ENCODE peak calls at places on chromosomes 3 and 15, in six cellular contexts. T is fibroblast of lung, M is osteoblast, A is hepatocyte, N is A549, I is keratinocyte. D is an unnamed sample.

GRCh38 chr3:183375787-183376186 is 52.6 kb downstream of the MCF2L2 start:
- DNase-seq in T (no peak), M (no peak), A (no peak), N (no peak), I (no peak), D (no peak)

GRCh38 chr15:61327019-61327631 is 98.0 kb upstream of the RORA start:
- DNase-seq in T (peak), M (no peak), A (no peak), N (no peak), I (no peak), D (no peak)

GRCh38 chr15:61480863-61481262 is 251.8 kb upstream of the RORA start:
- DNase-seq in T (no peak), M (no peak), A (no peak), N (no peak), I (no peak), D (no peak)

GRCh38 chr15:95761742-95762141 is 568.8 kb upstream of the NR2F2 start:
- DNase-seq in T (no peak), M (no peak), A (no peak), N (no peak), I (no peak), D (no peak)

GRCh38 chr3:30786360-30786759 is 108.1 kb downstream of the GADL1 start:
- DNase-seq in T (no peak), M (no peak), A (no peak), N (no peak), I (no peak), D (no peak)

GRCh38 chr3:82308755-82309154 is 547.3 kb upstream of the GBE1 start:
- DNase-seq in T (no peak), M (no peak), A (no peak), N (no peak), I (no peak), D (no peak)

GRCh38 chr3:182527745-182528144 is 265.6 kb upstream of the ATP11B start:
- DNase-seq in T (no peak), M (no peak), A (no peak), N (peak), I (no peak), D (no peak)

GRCh38 chr15:101193063-101193712 is 58.7 kb downstream of the CHSY1 start:
- DNase-seq in T (no peak), M (no peak), A (no peak), N (no peak), I (no peak), D (no peak)

GRCh38 chr3:149736180-149737100 is 15.8 kb downstream of the COMMD2 start:
- DNase-seq in T (peak), M (no peak), A (no peak), N (peak), I (no peak), D (peak)

GRCh38 chr15:82314769-82315518 is 34.3 kb downstream of the GOLGA6L10 start:
- DNase-seq in T (no peak), M (no peak), A (no peak), N (no peak), I (no peak), D (no peak)

GRCh38 chr15:74430510-74430951 is 3.2 kb downstream of the SEMA7A start:
- DNase-seq in T (no peak), M (no peak), A (no peak), N (no peak), I (no peak), D (no peak)

GRCh38 chr15:74428442-74428787 is 5.3 kb downstream of the SEMA7A start:
- DNase-seq in T (no peak), M (peak), A (no peak), N (no peak), I (no peak), D (no peak)

GRCh38 chr15:74428970-74429783 is 4.6 kb downstream of the SEMA7A start:
- DNase-seq in T (no peak), M (no peak), A (no peak), N (no peak), I (no peak), D (no peak)

GRCh38 chr15:74431116-74431515 is 2.6 kb downstream of the SEMA7A start:
- DNase-seq in T (no peak), M (no peak), A (no peak), N (no peak), I (no peak), D (no peak)

GRCh38 chr15:74429784-74430141 is 4.0 kb downstream of the SEMA7A start:
- DNase-seq in T (no peak), M (no peak), A (no peak), N (no peak), I (no peak), D (no peak)
- H3K27ac ChIP-seq in T (no peak), M (peak), A (no peak), N (no peak), I (no peak), D (peak)

DNA sequence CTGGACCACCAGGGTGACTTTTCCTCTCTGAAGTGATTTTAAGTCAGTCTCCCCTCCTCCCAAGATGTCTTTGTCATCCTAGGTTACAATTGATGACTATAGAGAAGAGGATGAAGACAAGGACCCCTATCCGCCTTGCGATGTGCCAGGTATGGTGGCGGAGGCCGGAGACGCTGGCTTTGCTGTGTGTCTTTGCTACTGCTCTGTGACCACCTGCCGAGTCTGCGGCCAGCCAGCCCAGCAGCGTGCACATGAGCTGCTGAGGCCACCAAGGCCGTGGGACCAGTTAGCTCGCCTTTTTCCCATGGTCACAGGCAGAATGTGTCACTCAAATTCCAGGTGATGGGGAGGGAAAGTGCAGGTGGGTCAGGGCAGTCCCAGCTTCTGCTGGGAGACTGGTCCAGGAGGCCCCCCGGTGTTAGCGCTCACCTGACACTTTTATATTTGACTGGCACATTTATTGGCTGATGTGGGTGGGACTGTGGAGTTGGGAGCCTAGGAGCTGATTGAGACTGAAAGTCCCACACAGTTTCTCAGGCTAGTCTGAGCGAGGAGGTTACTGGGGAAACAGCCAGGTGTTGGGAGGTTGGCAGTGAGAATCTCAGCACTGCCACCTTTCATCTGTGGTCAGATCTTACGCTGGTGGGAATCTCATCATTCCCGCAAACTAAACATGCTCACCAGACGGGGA is 114.1 kb downstream of the CHDH start:
- DNase-seq in T (no peak), M (no peak), A (no peak), N (no peak), I (no peak), D (no peak)
- H3K4me3 ChIP-seq in T (no peak), M (no peak), A (no peak), N (no peak), I (no peak), D (no peak)

DNA sequence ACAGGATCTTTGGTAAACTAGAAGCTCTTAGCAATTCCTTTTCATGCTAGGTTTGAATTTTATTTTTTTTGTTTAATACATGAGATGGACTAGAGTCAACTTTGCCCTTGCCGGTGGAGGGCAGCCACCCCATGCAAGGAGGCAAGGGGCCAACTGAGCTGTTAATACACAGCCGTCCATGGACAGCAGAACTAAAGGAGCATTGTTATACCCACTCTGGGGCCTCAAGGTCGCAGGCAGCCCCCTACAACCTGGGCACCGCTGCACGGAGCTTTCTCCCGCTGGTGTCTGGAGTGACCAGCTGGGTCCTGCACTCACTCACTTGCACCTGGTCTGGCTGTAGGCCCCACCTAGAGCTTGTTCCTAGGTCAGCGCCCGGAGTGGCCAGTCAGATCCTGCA is 47.9 kb upstream of the ACKR4 start:
- DNase-seq in T (no peak), M (no peak), A (no peak), N (no peak), I (no peak), D (no peak)
- H3K4me2 ChIP-seq in T (no peak), M (no peak), A (no peak), N (no peak), I (no peak), D (no peak)

GRCh38 chr15:98548172-98548971 is 100.0 kb upstream of the IGF1R start:
- DNase-seq in T (peak), M (peak), A (peak), N (peak), I (peak), D (peak)

GRCh38 chr15:98546325-98546724 is 102.0 kb upstream of the IGF1R start:
- DNase-seq in T (no peak), M (no peak), A (no peak), N (no peak), I (no peak), D (no peak)

GRCh38 chr15:98547255-98547654 is 101.1 kb upstream of the IGF1R start:
- DNase-seq in T (peak), M (no peak), A (no peak), N (no peak), I (no peak), D (no peak)

GRCh38 chr15:98549003-98549402 is 99.3 kb upstream of the IGF1R start:
- DNase-seq in T (no peak), M (no peak), A (no peak), N (no peak), I (no peak), D (no peak)

GRCh38 chr15:98547741-98548166 is 100.6 kb upstream of the IGF1R start:
- DNase-seq in T (peak), M (peak), A (peak), N (no peak), I (no peak), D (peak)
- H3K27ac ChIP-seq in T (peak), M (no peak), A (peak), N (peak), I (peak), D (no peak)

DNA sequence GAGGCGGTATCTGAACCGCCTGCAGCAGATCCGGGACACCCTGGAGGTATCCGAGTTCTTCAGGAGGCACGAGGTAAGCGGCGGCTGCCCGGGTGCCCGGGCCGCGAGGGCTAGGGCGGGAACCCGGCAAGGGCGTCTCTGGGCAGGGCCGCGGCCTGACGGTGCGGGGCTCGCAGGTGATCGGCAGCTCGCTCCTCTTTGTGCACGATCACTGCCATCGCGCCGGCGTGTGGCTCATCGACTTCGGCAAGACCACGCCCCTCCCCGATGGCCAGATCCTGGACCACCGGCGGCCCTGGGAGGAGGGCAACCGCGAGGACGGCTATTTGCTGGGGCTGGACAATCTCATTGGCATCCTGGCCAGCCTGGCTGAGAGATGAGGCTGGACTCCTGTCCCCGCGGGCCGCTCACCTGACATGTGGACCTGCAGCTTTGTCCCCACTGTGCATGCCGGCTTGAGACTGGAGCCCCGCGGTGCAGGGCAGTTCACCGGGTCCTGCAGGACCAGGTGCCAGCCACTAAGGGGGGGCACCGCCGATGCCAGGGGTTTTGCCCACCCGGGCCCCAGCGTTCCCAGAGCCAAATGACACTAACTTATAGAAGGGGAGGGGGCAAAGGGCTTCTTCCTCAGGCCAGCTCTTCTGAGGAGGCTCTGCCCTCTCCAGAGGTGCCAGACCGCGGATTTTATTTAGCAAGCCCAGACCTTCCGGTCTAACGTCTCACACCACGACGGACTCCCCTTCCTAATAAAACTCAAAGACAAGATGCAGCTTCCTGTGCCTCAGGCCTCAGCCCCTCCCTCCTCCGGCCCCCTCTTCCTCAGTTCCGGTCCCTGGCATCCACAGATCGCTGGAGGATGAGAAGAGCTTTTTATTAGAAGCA is 9.4 kb downstream of the ITPKA start:
- DNase-seq in T (no peak), M (peak), A (no peak), N (no peak), I (no peak), D (no peak)
- H3K4me3 ChIP-seq in T (no peak), M (no peak), A (no peak), N (no peak), I (no peak), D (no peak)

GRCh38 chr3:116281313-116282143 is 163.8 kb downstream of the LSAMP start:
- DNase-seq in T (no peak), M (peak), A (no peak), N (no peak), I (no peak), D (no peak)

GRCh38 chr3:116291141-116291540 is 154.1 kb downstream of the LSAMP start:
- DNase-seq in T (no peak), M (no peak), A (no peak), N (no peak), I (no peak), D (no peak)

GRCh38 chr3:116288480-116288879 is 156.8 kb downstream of the LSAMP start:
- DNase-seq in T (peak), M (no peak), A (no peak), N (no peak), I (no peak), D (peak)

GRCh38 chr3:116280130-116280740 is 165.1 kb downstream of the LSAMP start:
- DNase-seq in T (no peak), M (no peak), A (no peak), N (no peak), I (no peak), D (no peak)

GRCh38 chr3:116285781-116286180 is 159.5 kb downstream of the LSAMP start:
- DNase-seq in T (no peak), M (no peak), A (no peak), N (no peak), I (no peak), D (no peak)
- H3K4me2 ChIP-seq in T (no peak), M (no peak), A (no peak), N (no peak), I (no peak), D (no peak)

GRCh38 chr3:98709433-98709832 is 53.7 kb upstream of the ST3GAL6 start:
- DNase-seq in T (no peak), M (no peak), A (no peak), N (no peak), I (no peak), D (no peak)
- H3K27ac ChIP-seq in T (no peak), M (no peak), A (no peak), N (no peak), I (no peak), D (no peak)